ENCODE peak calls at places on chromosomes 3 and 15, in six cellular contexts. D is GM20000, W is cardiac fibroblast, S is stromal cell of bone marrow, U is hippocampal formation, A is NCI-H524. N is an unnamed sample.

GRCh38 chr15:67033012-67033411 is 32.4 kb upstream of the SMAD3 start:
- DNase-seq in U (no peak), A (no peak), S (no peak), W (no peak), D (no peak), N (no peak)

GRCh38 chr3:12831582-12831866 is 9.8 kb downstream of the RPL32 start:
- DNase-seq in S (no peak), A (no peak), D (no peak), W (no peak), U (no peak), N (no peak)

GRCh38 chr15:31352911-31353811 is 26.5 kb downstream of the KLF13 start:
- DNase-seq in A (peak), S (peak), D (peak), W (peak), U (peak), N (peak)

GRCh38 chr3:55692295-55692957 is 205.3 kb upstream of the WNT5A start:
- DNase-seq in W (no peak), D (no peak), A (no peak), S (no peak), U (no peak), N (no peak)

GRCh38 chr3:106006001-106006400 is 137.2 kb upstream of the CBLB start:
- DNase-seq in S (peak), U (no peak), W (peak), A (no peak), D (no peak), N (no peak)

GRCh38 chr15:32870240-32871033 is 152.6 kb downstream of the GREM1 start:
- DNase-seq in W (peak), S (peak), A (no peak), U (no peak), D (peak), N (peak)

GRCh38 chr3:195815169-195815771 is 3.5 kb upstream of the MUC4 start:
- DNase-seq in U (no peak), S (no peak), W (peak), A (no peak), D (no peak), N (no peak)

GRCh38 chr3:16474304-16474703 is 39.2 kb downstream of the RFTN1 start:
- DNase-seq in S (no peak), D (no peak), W (peak), A (no peak), U (no peak), N (no peak)

GRCh38 chr3:63029326-63029725 is 154.1 kb upstream of the CADPS start:
- DNase-seq in S (no peak), D (no peak), A (no peak), U (no peak), W (no peak), N (no peak)

GRCh38 chr3:5123937-5124336 is 1.8 kb downstream of the ARL8B start:
- DNase-seq in D (no peak), S (no peak), W (no peak), A (no peak), U (no peak), N (no peak)

GRCh38 chr15:100761253-100761935 is 118.2 kb upstream of the ALDH1A3 start:
- DNase-seq in A (no peak), W (no peak), S (no peak), U (no peak), D (no peak), N (no peak)

GRCh38 chr15:33639968-33640367 is 328.3 kb upstream of the CHRM5 start:
- DNase-seq in S (no peak), A (peak), W (no peak), U (no peak), D (no peak), N (no peak)

GRCh38 chr15:55615445-55615844 is 27.3 kb upstream of the PYGO1 start:
- DNase-seq in U (no peak), S (no peak), A (no peak), D (no peak), W (no peak), N (no peak)

GRCh38 chr3:52299815-52300611 is 12.4 kb downstream of the GLYCTK start:
- DNase-seq in U (no peak), S (no peak), A (peak), D (peak), W (peak), N (peak)

GRCh38 chr15:31012455-31012854 is 21.0 kb upstream of the MTMR10 start:
- DNase-seq in D (no peak), A (no peak), U (no peak), S (no peak), W (no peak), N (no peak)

GRCh38 chr3:172530566-172530965 is 7.3 kb upstream of the TNFSF10 start:
- DNase-seq in U (no peak), D (no peak), W (no peak), S (no peak), A (no peak), N (no peak)

GRCh38 chr15:71186971-71187960 is 72.0 kb downstream of the THSD4 start:
- DNase-seq in A (no peak), W (no peak), D (no peak), S (no peak), U (no peak), N (no peak)

GRCh38 chr15:33780011-33780768 is 188.1 kb upstream of the CHRM5 start:
- DNase-seq in W (no peak), U (no peak), A (no peak), S (no peak), D (no peak), N (peak)

GRCh38 chr15:64730151-64730550 is 45.2 kb downstream of the RBPMS2 start:
- DNase-seq in W (no peak), A (no peak), D (no peak), S (no peak), U (no peak), N (no peak)

GRCh38 chr3:37905987-37906674 is 44.5 kb downstream of the CTDSPL start:
- DNase-seq in A (peak), D (no peak), U (no peak), W (peak), S (peak), N (no peak)